ENCODE peak calls at places on chromosomes 16 and 17, in ten cellular contexts. One of them, this sample, is unnamed.

GRCh38 chr17:67232441-67232840 is 12.6 kb downstream of the HELZ start:
- DNase-seq in ELR: no peak
- DNase-seq in adrenal gland: no peak
- DNase-seq in effector memory CD4-positive, alpha-beta T cell: no peak
- DNase-seq in HCT116: no peak
- DNase-seq in AG10803: no peak
- DNase-seq in H1: no peak
- DNase-seq in stimulated activated CD8-positive, alpha-beta memory T cell treated with anti-CD3 and anti-CD28 coated beads, Interleukin-4, amount 100 ng/mL, for 1 hour: no peak
- DNase-seq in activated CD4-positive, alpha-beta T cell treated with anti-CD3 and anti-CD28 coated beads, Interleukin-2, amount 50 U/mL, for 48 hours: no peak
- DNase-seq in skeletal muscle cell: no peak
- DNase-seq in this sample: no peak

GRCh38 chr17:67708378-67708777 is 9.4 kb upstream of the NOL11 start:
- DNase-seq in H1: no peak
- DNase-seq in activated CD4-positive, alpha-beta T cell treated with anti-CD3 and anti-CD28 coated beads, Interleukin-2, amount 50 U/mL, for 48 hours: no peak
- DNase-seq in HCT116: no peak
- DNase-seq in skeletal muscle cell: no peak
- DNase-seq in stimulated activated CD8-positive, alpha-beta memory T cell treated with anti-CD3 and anti-CD28 coated beads, Interleukin-4, amount 100 ng/mL, for 1 hour: no peak
- DNase-seq in AG10803: no peak
- DNase-seq in effector memory CD4-positive, alpha-beta T cell: no peak
- DNase-seq in ELR: no peak
- DNase-seq in adrenal gland: no peak
- DNase-seq in this sample: no peak

GRCh38 chr17:27224526-27225315 is 69.2 kb upstream of the WSB1 start:
- DNase-seq in stimulated activated CD8-positive, alpha-beta memory T cell treated with anti-CD3 and anti-CD28 coated beads, Interleukin-4, amount 100 ng/mL, for 1 hour: no peak
- DNase-seq in HCT116: no peak
- DNase-seq in activated CD4-positive, alpha-beta T cell treated with anti-CD3 and anti-CD28 coated beads, Interleukin-2, amount 50 U/mL, for 48 hours: no peak
- DNase-seq in effector memory CD4-positive, alpha-beta T cell: no peak
- DNase-seq in adrenal gland: no peak
- DNase-seq in skeletal muscle cell: no peak
- DNase-seq in ELR: peak; percentile 70
- DNase-seq in AG10803: no peak
- DNase-seq in H1: no peak
- DNase-seq in this sample: no peak

GRCh38 chr17:60468371-60468770 is 46.1 kb downstream of the CHCT1 start:
- DNase-seq in HCT116: no peak
- DNase-seq in effector memory CD4-positive, alpha-beta T cell: no peak
- DNase-seq in H1: no peak
- DNase-seq in stimulated activated CD8-positive, alpha-beta memory T cell treated with anti-CD3 and anti-CD28 coated beads, Interleukin-4, amount 100 ng/mL, for 1 hour: no peak
- DNase-seq in activated CD4-positive, alpha-beta T cell treated with anti-CD3 and anti-CD28 coated beads, Interleukin-2, amount 50 U/mL, for 48 hours: no peak
- DNase-seq in AG10803: peak; percentile 40
- DNase-seq in adrenal gland: no peak
- DNase-seq in ELR: no peak
- DNase-seq in skeletal muscle cell: no peak
- DNase-seq in this sample: no peak

GRCh38 chr17:2950846-2951245 is 112.6 kb downstream of the OR1D5 start:
- DNase-seq in AG10803: no peak
- DNase-seq in effector memory CD4-positive, alpha-beta T cell: no peak
- DNase-seq in adrenal gland: no peak
- DNase-seq in stimulated activated CD8-positive, alpha-beta memory T cell treated with anti-CD3 and anti-CD28 coated beads, Interleukin-4, amount 100 ng/mL, for 1 hour: no peak
- DNase-seq in H1: no peak
- DNase-seq in activated CD4-positive, alpha-beta T cell treated with anti-CD3 and anti-CD28 coated beads, Interleukin-2, amount 50 U/mL, for 48 hours: no peak
- DNase-seq in skeletal muscle cell: no peak
- DNase-seq in HCT116: no peak
- DNase-seq in ELR: no peak
- DNase-seq in this sample: no peak

GRCh38 chr17:61591018-61591417 is at the start of gene NACA2:
- DNase-seq in effector memory CD4-positive, alpha-beta T cell: no peak
- DNase-seq in ELR: no peak
- DNase-seq in skeletal muscle cell: no peak
- DNase-seq in adrenal gland: no peak
- DNase-seq in AG10803: no peak
- DNase-seq in HCT116: no peak
- DNase-seq in activated CD4-positive, alpha-beta T cell treated with anti-CD3 and anti-CD28 coated beads, Interleukin-2, amount 50 U/mL, for 48 hours: no peak
- DNase-seq in H1: no peak
- DNase-seq in stimulated activated CD8-positive, alpha-beta memory T cell treated with anti-CD3 and anti-CD28 coated beads, Interleukin-4, amount 100 ng/mL, for 1 hour: no peak
- DNase-seq in this sample: no peak

GRCh38 chr16:85954927-85955539 is 56.1 kb downstream of the IRF8 start:
- DNase-seq in AG10803: no peak
- DNase-seq in skeletal muscle cell: no peak
- DNase-seq in adrenal gland: no peak
- DNase-seq in HCT116: no peak
- DNase-seq in effector memory CD4-positive, alpha-beta T cell: no peak
- DNase-seq in stimulated activated CD8-positive, alpha-beta memory T cell treated with anti-CD3 and anti-CD28 coated beads, Interleukin-4, amount 100 ng/mL, for 1 hour: no peak
- DNase-seq in ELR: no peak
- DNase-seq in activated CD4-positive, alpha-beta T cell treated with anti-CD3 and anti-CD28 coated beads, Interleukin-2, amount 50 U/mL, for 48 hours: no peak
- DNase-seq in H1: no peak
- DNase-seq in this sample: no peak

GRCh38 chr17:74750327-74751069 is 2.1 kb downstream of the NHERF1 start:
- DNase-seq in effector memory CD4-positive, alpha-beta T cell: no peak
- DNase-seq in HCT116: no peak
- DNase-seq in adrenal gland: peak; percentile 58
- DNase-seq in stimulated activated CD8-positive, alpha-beta memory T cell treated with anti-CD3 and anti-CD28 coated beads, Interleukin-4, amount 100 ng/mL, for 1 hour: no peak
- DNase-seq in activated CD4-positive, alpha-beta T cell treated with anti-CD3 and anti-CD28 coated beads, Interleukin-2, amount 50 U/mL, for 48 hours: peak; percentile 48
- DNase-seq in AG10803: no peak
- DNase-seq in ELR: no peak
- DNase-seq in H1: no peak
- DNase-seq in skeletal muscle cell: no peak
- DNase-seq in this sample: no peak

GRCh38 chr16:492211-492875 is 35.2 kb upstream of the CAPN15 start:
- DNase-seq in HCT116: no peak
- DNase-seq in AG10803: no peak
- DNase-seq in skeletal muscle cell: no peak
- DNase-seq in ELR: no peak
- DNase-seq in effector memory CD4-positive, alpha-beta T cell: no peak
- DNase-seq in H1: no peak
- DNase-seq in stimulated activated CD8-positive, alpha-beta memory T cell treated with anti-CD3 and anti-CD28 coated beads, Interleukin-4, amount 100 ng/mL, for 1 hour: no peak
- DNase-seq in activated CD4-positive, alpha-beta T cell treated with anti-CD3 and anti-CD28 coated beads, Interleukin-2, amount 50 U/mL, for 48 hours: no peak
- DNase-seq in adrenal gland: no peak
- DNase-seq in this sample: no peak

GRCh38 chr17:77383613-77384608 is 243.1 kb downstream of the SEC14L1 start:
- DNase-seq in activated CD4-positive, alpha-beta T cell treated with anti-CD3 and anti-CD28 coated beads, Interleukin-2, amount 50 U/mL, for 48 hours: no peak
- DNase-seq in HCT116: no peak
- DNase-seq in H1: no peak
- DNase-seq in adrenal gland: peak; percentile 87
- DNase-seq in effector memory CD4-positive, alpha-beta T cell: no peak
- DNase-seq in skeletal muscle cell: no peak
- DNase-seq in stimulated activated CD8-positive, alpha-beta memory T cell treated with anti-CD3 and anti-CD28 coated beads, Interleukin-4, amount 100 ng/mL, for 1 hour: no peak
- DNase-seq in ELR: no peak
- DNase-seq in AG10803: no peak
- DNase-seq in this sample: no peak

GRCh38 chr16:83887564-83887963 is 11.4 kb upstream of the MLYCD start:
- DNase-seq in HCT116: no peak
- DNase-seq in stimulated activated CD8-positive, alpha-beta memory T cell treated with anti-CD3 and anti-CD28 coated beads, Interleukin-4, amount 100 ng/mL, for 1 hour: no peak
- DNase-seq in activated CD4-positive, alpha-beta T cell treated with anti-CD3 and anti-CD28 coated beads, Interleukin-2, amount 50 U/mL, for 48 hours: no peak
- DNase-seq in adrenal gland: no peak
- DNase-seq in H1: no peak
- DNase-seq in AG10803: peak; percentile 16
- DNase-seq in ELR: no peak
- DNase-seq in effector memory CD4-positive, alpha-beta T cell: no peak
- DNase-seq in skeletal muscle cell: no peak
- DNase-seq in this sample: no peak

GRCh38 chr17:19286751-19287341 is 49.7 kb downstream of the EPN2 start:
- DNase-seq in activated CD4-positive, alpha-beta T cell treated with anti-CD3 and anti-CD28 coated beads, Interleukin-2, amount 50 U/mL, for 48 hours: no peak
- DNase-seq in H1: no peak
- DNase-seq in ELR: no peak
- DNase-seq in HCT116: no peak
- DNase-seq in skeletal muscle cell: no peak
- DNase-seq in adrenal gland: no peak
- DNase-seq in effector memory CD4-positive, alpha-beta T cell: no peak
- DNase-seq in stimulated activated CD8-positive, alpha-beta memory T cell treated with anti-CD3 and anti-CD28 coated beads, Interleukin-4, amount 100 ng/mL, for 1 hour: no peak
- DNase-seq in AG10803: no peak
- DNase-seq in this sample: no peak

GRCh38 chr17:37826497-37827115 is 81.7 kb upstream of the HNF1B start:
- DNase-seq in ELR: no peak
- DNase-seq in skeletal muscle cell: no peak
- DNase-seq in effector memory CD4-positive, alpha-beta T cell: no peak
- DNase-seq in HCT116: no peak
- DNase-seq in H1: no peak
- DNase-seq in adrenal gland: no peak
- DNase-seq in AG10803: no peak
- DNase-seq in stimulated activated CD8-positive, alpha-beta memory T cell treated with anti-CD3 and anti-CD28 coated beads, Interleukin-4, amount 100 ng/mL, for 1 hour: no peak
- DNase-seq in activated CD4-positive, alpha-beta T cell treated with anti-CD3 and anti-CD28 coated beads, Interleukin-2, amount 50 U/mL, for 48 hours: no peak
- DNase-seq in this sample: no peak

GRCh38 chr17:29358421-29358820 is 31.7 kb upstream of the TAOK1 start:
- DNase-seq in activated CD4-positive, alpha-beta T cell treated with anti-CD3 and anti-CD28 coated beads, Interleukin-2, amount 50 U/mL, for 48 hours: no peak
- DNase-seq in adrenal gland: no peak
- DNase-seq in ELR: peak; percentile 36
- DNase-seq in skeletal muscle cell: no peak
- DNase-seq in HCT116: no peak
- DNase-seq in AG10803: peak; percentile 45
- DNase-seq in effector memory CD4-positive, alpha-beta T cell: no peak
- DNase-seq in H1: no peak
- DNase-seq in stimulated activated CD8-positive, alpha-beta memory T cell treated with anti-CD3 and anti-CD28 coated beads, Interleukin-4, amount 100 ng/mL, for 1 hour: no peak
- DNase-seq in this sample: no peak

GRCh38 chr17:55577011-55577586 is 65.8 kb upstream of the SMIM36 start:
- DNase-seq in effector memory CD4-positive, alpha-beta T cell: no peak
- DNase-seq in adrenal gland: no peak
- DNase-seq in skeletal muscle cell: peak; percentile 77
- DNase-seq in activated CD4-positive, alpha-beta T cell treated with anti-CD3 and anti-CD28 coated beads, Interleukin-2, amount 50 U/mL, for 48 hours: peak; percentile 69
- DNase-seq in stimulated activated CD8-positive, alpha-beta memory T cell treated with anti-CD3 and anti-CD28 coated beads, Interleukin-4, amount 100 ng/mL, for 1 hour: no peak
- DNase-seq in ELR: peak; percentile 83
- DNase-seq in HCT116: no peak
- DNase-seq in AG10803: peak; percentile 70
- DNase-seq in H1: no peak
- DNase-seq in this sample: peak; percentile 40

GRCh38 chr17:21278304-21279197 is 6.0 kb upstream of the MAP2K3 start:
- DNase-seq in stimulated activated CD8-positive, alpha-beta memory T cell treated with anti-CD3 and anti-CD28 coated beads, Interleukin-4, amount 100 ng/mL, for 1 hour: no peak
- DNase-seq in HCT116: no peak
- DNase-seq in H1: no peak
- DNase-seq in adrenal gland: no peak
- DNase-seq in skeletal muscle cell: no peak
- DNase-seq in ELR: no peak
- DNase-seq in activated CD4-positive, alpha-beta T cell treated with anti-CD3 and anti-CD28 coated beads, Interleukin-2, amount 50 U/mL, for 48 hours: peak; percentile 49
- DNase-seq in effector memory CD4-positive, alpha-beta T cell: peak; percentile 42
- DNase-seq in AG10803: peak; percentile 52
- DNase-seq in this sample: no peak

GRCh38 chr17:15883617-15884111 is 61.3 kb upstream of the ADORA2B start:
- DNase-seq in effector memory CD4-positive, alpha-beta T cell: no peak
- DNase-seq in ELR: peak; percentile 92
- DNase-seq in HCT116: peak; percentile 2
- DNase-seq in AG10803: peak; percentile 55
- DNase-seq in stimulated activated CD8-positive, alpha-beta memory T cell treated with anti-CD3 and anti-CD28 coated beads, Interleukin-4, amount 100 ng/mL, for 1 hour: no peak
- DNase-seq in skeletal muscle cell: peak; percentile 70
- DNase-seq in adrenal gland: no peak
- DNase-seq in activated CD4-positive, alpha-beta T cell treated with anti-CD3 and anti-CD28 coated beads, Interleukin-2, amount 50 U/mL, for 48 hours: no peak
- DNase-seq in H1: no peak
- DNase-seq in this sample: no peak

GRCh38 chr16:7452090-7452489 is 119.4 kb downstream of the RBFOX1 start:
- DNase-seq in ELR: no peak
- DNase-seq in stimulated activated CD8-positive, alpha-beta memory T cell treated with anti-CD3 and anti-CD28 coated beads, Interleukin-4, amount 100 ng/mL, for 1 hour: no peak
- DNase-seq in effector memory CD4-positive, alpha-beta T cell: no peak
- DNase-seq in activated CD4-positive, alpha-beta T cell treated with anti-CD3 and anti-CD28 coated beads, Interleukin-2, amount 50 U/mL, for 48 hours: no peak
- DNase-seq in H1: no peak
- DNase-seq in adrenal gland: no peak
- DNase-seq in skeletal muscle cell: no peak
- DNase-seq in HCT116: no peak
- DNase-seq in AG10803: no peak
- DNase-seq in this sample: no peak

GRCh38 chr17:27407916-27408846 is 48.1 kb upstream of the KSR1 start:
- DNase-seq in skeletal muscle cell: peak; percentile 39
- DNase-seq in effector memory CD4-positive, alpha-beta T cell: no peak
- DNase-seq in H1: no peak
- DNase-seq in stimulated activated CD8-positive, alpha-beta memory T cell treated with anti-CD3 and anti-CD28 coated beads, Interleukin-4, amount 100 ng/mL, for 1 hour: no peak
- DNase-seq in HCT116: peak; percentile 7
- DNase-seq in activated CD4-positive, alpha-beta T cell treated with anti-CD3 and anti-CD28 coated beads, Interleukin-2, amount 50 U/mL, for 48 hours: no peak
- DNase-seq in adrenal gland: peak; percentile 34
- DNase-seq in ELR: peak; percentile 67
- DNase-seq in AG10803: peak; percentile 76
- DNase-seq in this sample: no peak

GRCh38 chr17:16287563-16288027 is 65.7 kb downstream of the CENPV start:
- DNase-seq in effector memory CD4-positive, alpha-beta T cell: no peak
- DNase-seq in adrenal gland: no peak
- DNase-seq in activated CD4-positive, alpha-beta T cell treated with anti-CD3 and anti-CD28 coated beads, Interleukin-2, amount 50 U/mL, for 48 hours: no peak
- DNase-seq in ELR: peak; percentile 59
- DNase-seq in AG10803: peak; percentile 70
- DNase-seq in stimulated activated CD8-positive, alpha-beta memory T cell treated with anti-CD3 and anti-CD28 coated beads, Interleukin-4, amount 100 ng/mL, for 1 hour: no peak
- DNase-seq in skeletal muscle cell: peak; percentile 43
- DNase-seq in H1: no peak
- DNase-seq in HCT116: no peak
- DNase-seq in this sample: peak; percentile 53

GRCh38 chr16:67277294-67277998 is 1.9 kb upstream of the PLEKHG4 start:
- DNase-seq in ELR: peak; percentile 99
- DNase-seq in adrenal gland: peak; percentile 79
- DNase-seq in H1: no peak
- DNase-seq in skeletal muscle cell: peak; percentile 99
- DNase-seq in activated CD4-positive, alpha-beta T cell treated with anti-CD3 and anti-CD28 coated beads, Interleukin-2, amount 50 U/mL, for 48 hours: peak; percentile 68
- DNase-seq in HCT116: peak; percentile 84
- DNase-seq in stimulated activated CD8-positive, alpha-beta memory T cell treated with anti-CD3 and anti-CD28 coated beads, Interleukin-4, amount 100 ng/mL, for 1 hour: no peak
- DNase-seq in effector memory CD4-positive, alpha-beta T cell: no peak
- DNase-seq in AG10803: peak; percentile 100
- DNase-seq in this sample: no peak

GRCh38 chr16:79061199-79061598 is 539.3 kb downstream of the MAF start:
- DNase-seq in stimulated activated CD8-positive, alpha-beta memory T cell treated with anti-CD3 and anti-CD28 coated beads, Interleukin-4, amount 100 ng/mL, for 1 hour: no peak
- DNase-seq in ELR: no peak
- DNase-seq in AG10803: no peak
- DNase-seq in H1: no peak
- DNase-seq in effector memory CD4-positive, alpha-beta T cell: no peak
- DNase-seq in HCT116: no peak
- DNase-seq in skeletal muscle cell: no peak
- DNase-seq in adrenal gland: no peak
- DNase-seq in activated CD4-positive, alpha-beta T cell treated with anti-CD3 and anti-CD28 coated beads, Interleukin-2, amount 50 U/mL, for 48 hours: no peak
- DNase-seq in this sample: no peak

GRCh38 chr16:31455601-31456314 is 3.5 kb upstream of the ARMC5 start:
- DNase-seq in effector memory CD4-positive, alpha-beta T cell: no peak
- DNase-seq in adrenal gland: peak; percentile 22
- DNase-seq in skeletal muscle cell: no peak
- DNase-seq in activated CD4-positive, alpha-beta T cell treated with anti-CD3 and anti-CD28 coated beads, Interleukin-2, amount 50 U/mL, for 48 hours: peak; percentile 51
- DNase-seq in stimulated activated CD8-positive, alpha-beta memory T cell treated with anti-CD3 and anti-CD28 coated beads, Interleukin-4, amount 100 ng/mL, for 1 hour: no peak
- DNase-seq in AG10803: peak; percentile 9
- DNase-seq in ELR: peak; percentile 41
- DNase-seq in H1: no peak
- DNase-seq in HCT116: no peak
- DNase-seq in this sample: peak; percentile 15

GRCh38 chr17:42692489-42692888 is 10.2 kb downstream of the CNTNAP1 start:
- DNase-seq in adrenal gland: no peak
- DNase-seq in stimulated activated CD8-positive, alpha-beta memory T cell treated with anti-CD3 and anti-CD28 coated beads, Interleukin-4, amount 100 ng/mL, for 1 hour: no peak
- DNase-seq in ELR: no peak
- DNase-seq in effector memory CD4-positive, alpha-beta T cell: no peak
- DNase-seq in H1: no peak
- DNase-seq in skeletal muscle cell: no peak
- DNase-seq in AG10803: no peak
- DNase-seq in HCT116: no peak
- DNase-seq in activated CD4-positive, alpha-beta T cell treated with anti-CD3 and anti-CD28 coated beads, Interleukin-2, amount 50 U/mL, for 48 hours: no peak
- DNase-seq in this sample: no peak

GRCh38 chr17:41528959-41529353 is 848 bp upstream of the KRT19 start:
- DNase-seq in activated CD4-positive, alpha-beta T cell treated with anti-CD3 and anti-CD28 coated beads, Interleukin-2, amount 50 U/mL, for 48 hours: no peak
- DNase-seq in stimulated activated CD8-positive, alpha-beta memory T cell treated with anti-CD3 and anti-CD28 coated beads, Interleukin-4, amount 100 ng/mL, for 1 hour: no peak
- DNase-seq in ELR: no peak
- DNase-seq in adrenal gland: no peak
- DNase-seq in AG10803: no peak
- DNase-seq in skeletal muscle cell: no peak
- DNase-seq in effector memory CD4-positive, alpha-beta T cell: no peak
- DNase-seq in HCT116: no peak
- DNase-seq in H1: no peak
- DNase-seq in this sample: no peak

GRCh38 chr16:1876468-1876867 is 4.5 kb upstream of the MEIOB start:
- DNase-seq in ELR: no peak
- DNase-seq in AG10803: no peak
- DNase-seq in activated CD4-positive, alpha-beta T cell treated with anti-CD3 and anti-CD28 coated beads, Interleukin-2, amount 50 U/mL, for 48 hours: peak; percentile 8
- DNase-seq in HCT116: no peak
- DNase-seq in H1: no peak
- DNase-seq in adrenal gland: no peak
- DNase-seq in effector memory CD4-positive, alpha-beta T cell: no peak
- DNase-seq in skeletal muscle cell: no peak
- DNase-seq in stimulated activated CD8-positive, alpha-beta memory T cell treated with anti-CD3 and anti-CD28 coated beads, Interleukin-4, amount 100 ng/mL, for 1 hour: no peak
- DNase-seq in this sample: peak; percentile 59

GRCh38 chr17:19003966-19004600 is 481 bp downstream of the FAM83G start:
- DNase-seq in AG10803: peak; percentile 38
- DNase-seq in effector memory CD4-positive, alpha-beta T cell: peak; percentile 72
- DNase-seq in HCT116: no peak
- DNase-seq in stimulated activated CD8-positive, alpha-beta memory T cell treated with anti-CD3 and anti-CD28 coated beads, Interleukin-4, amount 100 ng/mL, for 1 hour: peak; percentile 30
- DNase-seq in activated CD4-positive, alpha-beta T cell treated with anti-CD3 and anti-CD28 coated beads, Interleukin-2, amount 50 U/mL, for 48 hours: peak; percentile 62
- DNase-seq in H1: no peak
- DNase-seq in ELR: peak; percentile 78
- DNase-seq in skeletal muscle cell: no peak
- DNase-seq in adrenal gland: peak; percentile 38
- DNase-seq in this sample: peak; percentile 64

GRCh38 chr16:69396187-69397061 is 10.6 kb upstream of the TERF2 start:
- DNase-seq in skeletal muscle cell: peak; percentile 87
- DNase-seq in H1: no peak
- DNase-seq in ELR: peak; percentile 95
- DNase-seq in activated CD4-positive, alpha-beta T cell treated with anti-CD3 and anti-CD28 coated beads, Interleukin-2, amount 50 U/mL, for 48 hours: peak; percentile 79
- DNase-seq in AG10803: peak; percentile 97
- DNase-seq in HCT116: peak; percentile 88
- DNase-seq in stimulated activated CD8-positive, alpha-beta memory T cell treated with anti-CD3 and anti-CD28 coated beads, Interleukin-4, amount 100 ng/mL, for 1 hour: peak; percentile 50
- DNase-seq in adrenal gland: peak; percentile 85
- DNase-seq in effector memory CD4-positive, alpha-beta T cell: peak; percentile 62
- DNase-seq in this sample: peak; percentile 57

This sample was measured in GM10248.